ENCODE peak calls at places on chromosomes 11 and 22, in eight cellular contexts. Z is type B pancreatic cell, V is HTR-8/SVneo, A is A549, M is BJ, T is posterior cingulate gyrus, F is endothelial cell, Y is IMR-90. R is an unnamed sample.

GRCh38 chr11:129048911-129049310 is 106.2 kb upstream of the TP53AIP1 start:
- DNase-seq in T (no peak), F (no peak), V (no peak), M (no peak), Y (no peak), Z (no peak), A (no peak), R (no peak)

GRCh38 chr11:83691387-83692088 is 405.4 kb upstream of the CCDC90B start:
- DNase-seq in V (no peak), F (no peak), M (no peak), A (no peak), Z (no peak), Y (no peak), T (no peak), R (no peak)

GRCh38 chr11:44561275-44561781 is 4.1 kb upstream of the CD82 start:
- DNase-seq in Y (peak), M (no peak), F (no peak), Z (no peak), T (no peak), A (no peak), V (no peak), R (no peak)

GRCh38 chr11:79412761-79413160 is 28.1 kb downstream of the TENM4 start:
- DNase-seq in F (no peak), Y (peak), V (no peak), T (no peak), Z (no peak), M (no peak), A (no peak), R (no peak)

GRCh38 chr11:83724704-83725114 is 438.5 kb upstream of the CCDC90B start:
- DNase-seq in V (no peak), Y (no peak), Z (no peak), M (no peak), T (no peak), F (peak), A (peak), R (no peak)

GRCh38 chr22:29130490-29130889 is 57.7 kb downstream of the KREMEN1 start:
- DNase-seq in A (no peak), F (no peak), M (no peak), V (no peak), T (no peak), Y (no peak), Z (no peak), R (no peak)

GRCh38 chr11:86484164-86484794 is 109.6 kb downstream of the CCDC81 start:
- DNase-seq in T (no peak), Y (peak), A (peak), V (peak), M (peak), F (no peak), Z (no peak), R (peak)

GRCh38 chr11:68813778-68814177 is 27.9 kb downstream of the CPT1A start:
- DNase-seq in Y (no peak), F (no peak), Z (no peak), T (no peak), A (no peak), M (no peak), V (no peak), R (no peak)

GRCh38 chr11:65432686-65433582 is 10.3 kb downstream of the NEAT1 start:
- DNase-seq in A (peak), M (no peak), Z (no peak), T (no peak), Y (peak), F (no peak), V (no peak), R (no peak)

GRCh38 chr11:68792400-68792955 is 41.2 kb upstream of the TESMIN start:
- DNase-seq in A (no peak), V (no peak), Z (no peak), T (no peak), M (no peak), Y (peak), F (no peak), R (no peak)

GRCh38 chr11:34126959-34127848 is 21.8 kb downstream of the NAT10 start:
- DNase-seq in M (no peak), Y (peak), V (no peak), T (no peak), A (no peak), F (no peak), Z (no peak), R (no peak)

GRCh38 chr11:4060182-4060923 is 34.2 kb upstream of the RRM1 start:
- DNase-seq in Z (no peak), Y (no peak), M (no peak), A (no peak), T (no peak), F (no peak), V (no peak), R (no peak)

GRCh38 chr22:44364750-44365118 is 52.0 kb upstream of the SHISAL1 start:
- DNase-seq in V (no peak), T (no peak), Y (no peak), A (no peak), Z (no peak), M (no peak), F (no peak), R (no peak)

GRCh38 chr11:133894956-133895549 is 49.7 kb upstream of the SPATA19 start:
- DNase-seq in M (no peak), Y (no peak), F (no peak), V (peak), T (no peak), Z (peak), A (no peak), R (no peak)

GRCh38 chr11:20604295-20604803 is 4.9 kb downstream of the SLC6A5 start:
- DNase-seq in F (no peak), T (no peak), V (no peak), Z (no peak), A (no peak), M (no peak), Y (no peak), R (no peak)

GRCh38 chr22:39913886-39914285 is 13.0 kb downstream of the GRAP2 start:
- DNase-seq in M (no peak), F (no peak), A (no peak), Z (no peak), Y (no peak), V (no peak), T (no peak), R (no peak)

GRCh38 chr11:131661137-131661536 is 290.7 kb downstream of the NTM start:
- DNase-seq in F (no peak), V (no peak), Y (peak), A (no peak), M (no peak), Z (no peak), T (no peak), R (no peak)

R was measured in GOT3.